ENCODE peak calls at places on chromosomes 12 and 14, in five cellular contexts. One of them, this sample, is unnamed.

GRCh38 chr14:93527076-93527692 is 96.4 kb downstream of the UNC79 start:
- DNase-seq in suprapubic skin: no peak
- DNase-seq in activated effector memory CD4-positive, alpha-beta T cell treated with Interleukin-2 at 50 U/mL for 16 hours: no peak
- DNase-seq in HEK293T: no peak
- DNase-seq in CD8-positive, alpha-beta T cell: no peak
- DNase-seq in this sample: peak

GRCh38 chr14:75811862-75812505 is 150.9 kb downstream of the TTLL5 start:
- DNase-seq in suprapubic skin: no peak
- DNase-seq in HEK293T: no peak
- DNase-seq in activated effector memory CD4-positive, alpha-beta T cell treated with Interleukin-2 at 50 U/mL for 16 hours: no peak
- DNase-seq in CD8-positive, alpha-beta T cell: no peak
- DNase-seq in this sample: no peak

GRCh38 chr14:61438860-61439765 is 117.7 kb downstream of the PRKCH start:
- DNase-seq in suprapubic skin: peak
- DNase-seq in CD8-positive, alpha-beta T cell: peak
- DNase-seq in activated effector memory CD4-positive, alpha-beta T cell treated with Interleukin-2 at 50 U/mL for 16 hours: no peak
- DNase-seq in HEK293T: no peak
- DNase-seq in this sample: peak

GRCh38 chr12:43063642-43064041 is 474.1 kb upstream of the PRICKLE1 start:
- DNase-seq in HEK293T: no peak
- DNase-seq in activated effector memory CD4-positive, alpha-beta T cell treated with Interleukin-2 at 50 U/mL for 16 hours: no peak
- DNase-seq in suprapubic skin: no peak
- DNase-seq in CD8-positive, alpha-beta T cell: no peak
- DNase-seq in this sample: no peak

GRCh38 chr12:1533205-1533601 is 61.2 kb downstream of the FBXL14 start:
- DNase-seq in CD8-positive, alpha-beta T cell: no peak
- DNase-seq in activated effector memory CD4-positive, alpha-beta T cell treated with Interleukin-2 at 50 U/mL for 16 hours: peak
- DNase-seq in suprapubic skin: no peak
- DNase-seq in HEK293T: no peak
- DNase-seq in this sample: no peak

GRCh38 chr12:65765436-65765813 is 58.9 kb upstream of the HMGA2 start:
- DNase-seq in CD8-positive, alpha-beta T cell: no peak
- DNase-seq in HEK293T: no peak
- DNase-seq in activated effector memory CD4-positive, alpha-beta T cell treated with Interleukin-2 at 50 U/mL for 16 hours: no peak
- DNase-seq in suprapubic skin: no peak
- DNase-seq in this sample: no peak

GRCh38 chr12:68345763-68346162 is 13.6 kb upstream of the MDM1 start:
- DNase-seq in HEK293T: no peak
- DNase-seq in activated effector memory CD4-positive, alpha-beta T cell treated with Interleukin-2 at 50 U/mL for 16 hours: no peak
- DNase-seq in suprapubic skin: no peak
- DNase-seq in CD8-positive, alpha-beta T cell: no peak
- DNase-seq in this sample: no peak

GRCh38 chr14:99589651-99590530 is 14.1 kb downstream of the CCDC85C start:
- DNase-seq in suprapubic skin: no peak
- DNase-seq in CD8-positive, alpha-beta T cell: no peak
- DNase-seq in activated effector memory CD4-positive, alpha-beta T cell treated with Interleukin-2 at 50 U/mL for 16 hours: no peak
- DNase-seq in HEK293T: no peak
- DNase-seq in this sample: no peak

GRCh38 chr12:119613319-119613936 is 19.9 kb downstream of the TMEM233 start:
- DNase-seq in HEK293T: no peak
- DNase-seq in CD8-positive, alpha-beta T cell: no peak
- DNase-seq in suprapubic skin: no peak
- DNase-seq in activated effector memory CD4-positive, alpha-beta T cell treated with Interleukin-2 at 50 U/mL for 16 hours: no peak
- DNase-seq in this sample: no peak

GRCh38 chr12:42483534-42483857 is 106.0 kb downstream of the PRICKLE1 start:
- DNase-seq in CD8-positive, alpha-beta T cell: peak
- DNase-seq in activated effector memory CD4-positive, alpha-beta T cell treated with Interleukin-2 at 50 U/mL for 16 hours: no peak
- DNase-seq in HEK293T: peak
- DNase-seq in suprapubic skin: peak
- DNase-seq in this sample: no peak

GRCh38 chr14:76326918-76327689 is 48.8 kb upstream of the ESRRB start:
- DNase-seq in suprapubic skin: no peak
- DNase-seq in HEK293T: no peak
- DNase-seq in CD8-positive, alpha-beta T cell: no peak
- DNase-seq in activated effector memory CD4-positive, alpha-beta T cell treated with Interleukin-2 at 50 U/mL for 16 hours: no peak
- DNase-seq in this sample: no peak

GRCh38 chr12:82740129-82741000 is 53.7 kb downstream of the TMTC2 start:
- DNase-seq in activated effector memory CD4-positive, alpha-beta T cell treated with Interleukin-2 at 50 U/mL for 16 hours: no peak
- DNase-seq in suprapubic skin: no peak
- DNase-seq in CD8-positive, alpha-beta T cell: no peak
- DNase-seq in HEK293T: peak
- DNase-seq in this sample: no peak

GRCh38 chr12:76621582-76622024 is 62.0 kb upstream of the OSBPL8 start:
- DNase-seq in activated effector memory CD4-positive, alpha-beta T cell treated with Interleukin-2 at 50 U/mL for 16 hours: peak
- DNase-seq in CD8-positive, alpha-beta T cell: peak
- DNase-seq in suprapubic skin: peak
- DNase-seq in HEK293T: peak
- DNase-seq in this sample: peak

GRCh38 chr14:48052973-48053372 is 377.6 kb upstream of the MDGA2 start:
- DNase-seq in activated effector memory CD4-positive, alpha-beta T cell treated with Interleukin-2 at 50 U/mL for 16 hours: no peak
- DNase-seq in suprapubic skin: no peak
- DNase-seq in HEK293T: no peak
- DNase-seq in CD8-positive, alpha-beta T cell: no peak
- DNase-seq in this sample: no peak

This sample was measured in LNCaP clone FGC.